ENCODE peak calls at places on chromosome 3, in ten cellular contexts. Q, B, T, E, V, K, Y, L, A and D are unnamed samples.

GRCh38 chr3:10249833-10250232 is 1.6 kb downstream of the TATDN2 start:
- DNase-seq in Q (no peak), B (no peak), T (no peak), E (peak; percentile 72), V (peak; percentile 19), K (no peak), Y (no peak), L (no peak), A (peak; percentile 80), D (no peak)

GRCh38 chr3:178182337-178182761 is 353.9 kb upstream of the KCNMB2 start:
- DNase-seq in Q (no peak), B (no peak), T (no peak), E (no peak), V (peak; percentile 12), K (no peak), Y (no peak), L (no peak), A (no peak), D (no peak)

GRCh38 chr3:138874555-138874898 is 39.8 kb upstream of the PIK3CB start:
- DNase-seq in Q (no peak), B (no peak), T (no peak), E (no peak), V (no peak), K (no peak), Y (no peak), L (no peak), A (no peak), D (no peak)

GRCh38 chr3:100068758-100069345 is 45.4 kb downstream of the FILIP1L start:
- DNase-seq in Q (peak; percentile 79), B (peak; percentile 88), T (peak; percentile 50), E (peak; percentile 75), V (peak; percentile 84), K (peak; percentile 88), Y (peak; percentile 82), L (peak; percentile 47), A (peak; percentile 76), D (no peak)

GRCh38 chr3:140176526-140176925 is 241.5 kb downstream of the CLSTN2 start:
- DNase-seq in Q (no peak), B (no peak), T (no peak), E (no peak), V (peak; percentile 33), K (no peak), Y (no peak), L (no peak), A (peak; percentile 76), D (no peak)

GRCh38 chr3:173065543-173065970 is 75.5 kb downstream of the SPATA16 start:
- DNase-seq in Q (no peak), B (no peak), T (no peak), E (peak; percentile 70), V (peak; percentile 46), K (peak; percentile 26), Y (no peak), L (no peak), A (peak; percentile 55), D (no peak)

GRCh38 chr3:134348524-134348923 is 25.7 kb downstream of the AMOTL2 start:
- DNase-seq in Q (no peak), B (peak; percentile 64), T (no peak), E (peak; percentile 64), V (peak; percentile 85), K (no peak), Y (no peak), L (peak; percentile 48), A (peak; percentile 79), D (no peak)

GRCh38 chr3:107753988-107754387 is 231.2 kb downstream of the BBX start:
- DNase-seq in Q (no peak), B (no peak), T (no peak), E (no peak), V (no peak), K (no peak), Y (no peak), L (no peak), A (peak; percentile 13), D (no peak)

GRCh38 chr3:61157414-61157813 is 93.8 kb downstream of the FHIT start:
- DNase-seq in Q (no peak), B (no peak), T (no peak), E (no peak), V (no peak), K (no peak), Y (no peak), L (no peak), A (no peak), D (no peak)

GRCh38 chr3:17808994-17809393 is 66.6 kb upstream of the TBC1D5 start:
- DNase-seq in Q (no peak), B (no peak), T (no peak), E (peak; percentile 56), V (peak; percentile 63), K (no peak), Y (no peak), L (no peak), A (peak; percentile 56), D (no peak)

GRCh38 chr3:143571548-143571947 is 276.7 kb downstream of the SLC9A9 start:
- DNase-seq in Q (no peak), B (no peak), T (no peak), E (peak; percentile 8), V (peak; percentile 48), K (no peak), Y (no peak), L (no peak), A (peak; percentile 59), D (no peak)

GRCh38 chr3:59246719-59247401 is 197.0 kb upstream of the CFAP20DC start:
- DNase-seq in Q (no peak), B (no peak), T (no peak), E (no peak), V (no peak), K (no peak), Y (no peak), L (no peak), A (peak; percentile 42), D (no peak)

GRCh38 chr3:137761563-137762503 is 2.3 kb upstream of the SOX14 start:
- DNase-seq in Q (no peak), B (no peak), T (no peak), E (no peak), V (peak; percentile 4), K (no peak), Y (no peak), L (no peak), A (no peak), D (no peak)

GRCh38 chr3:197023241-197023997 is 6.2 kb downstream of the MELTF start:
- DNase-seq in Q (no peak), B (no peak), T (no peak), E (no peak), V (no peak), K (no peak), Y (peak; percentile 30), L (no peak), A (no peak), D (no peak)
- H3K4me3 ChIP-seq in Q (no peak overlapping the region), B (no peak overlapping the region), T (no peak overlapping the region), E (no peak overlapping the region), V (no peak overlapping the region), K (no peak overlapping the region), Y (no peak overlapping the region), L (no peak overlapping the region), A (no peak overlapping the region), D (no peak overlapping the region)

GRCh38 chr3:98982336-98982735 is 80.8 kb upstream of the DCBLD2 start:
- DNase-seq in Q (no peak), B (no peak), T (no peak), E (no peak), V (peak; percentile 66), K (no peak), Y (no peak), L (no peak), A (peak; percentile 60), D (no peak)
- H3K4me3 ChIP-seq in Q (no peak overlapping the region), B (no peak overlapping the region), T (no peak overlapping the region), E (peak overlapping the region; percentile 61), V (no peak overlapping the region), K (no peak overlapping the region), Y (no peak overlapping the region), L (no peak overlapping the region), A (peak overlapping the region; percentile 34), D (no peak overlapping the region)

GRCh38 chr3:101631397-101631796 is 45.5 kb downstream of the ZBTB11 start:
- DNase-seq in Q (no peak), B (no peak), T (no peak), E (no peak), V (no peak), K (no peak), Y (no peak), L (no peak), A (no peak), D (no peak)

GRCh38 chr3:101635345-101635744 is 41.6 kb downstream of the ZBTB11 start:
- DNase-seq in Q (no peak), B (no peak), T (no peak), E (no peak), V (no peak), K (no peak), Y (no peak), L (no peak), A (no peak), D (no peak)

GRCh38 chr3:101633186-101633585 is 43.7 kb downstream of the ZBTB11 start:
- DNase-seq in Q (no peak), B (no peak), T (no peak), E (no peak), V (no peak), K (no peak), Y (no peak), L (no peak), A (no peak), D (no peak)

GRCh38 chr3:101634591-101635196 is 42.2 kb downstream of the ZBTB11 start:
- DNase-seq in Q (no peak), B (no peak), T (no peak), E (no peak), V (no peak), K (no peak), Y (no peak), L (no peak), A (no peak), D (no peak)

DNA sequence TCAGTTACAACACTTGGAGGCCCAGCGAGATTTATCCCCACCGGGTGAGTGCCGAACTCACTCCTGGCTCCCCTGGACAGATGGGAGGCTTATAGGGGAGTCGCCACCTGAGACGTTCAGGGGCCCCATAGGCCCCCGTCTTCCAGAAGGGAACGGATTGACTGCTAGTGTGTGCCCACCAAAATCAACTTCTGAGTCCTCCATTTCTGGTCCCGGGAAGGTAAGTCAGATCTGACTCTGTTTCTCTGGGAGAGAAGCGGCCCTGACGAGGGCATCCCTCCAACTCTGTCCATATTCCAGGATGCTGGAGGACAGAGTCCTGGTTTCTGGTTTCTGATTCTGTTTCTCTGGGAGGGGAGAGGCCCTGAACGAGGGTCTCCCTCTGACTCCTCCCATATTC is 44.3 kb downstream of the ZBTB11 start:
- DNase-seq in Q (no peak), B (no peak), T (no peak), E (no peak), V (no peak), K (no peak), Y (no peak), L (no peak), A (no peak), D (no peak)
- H3K4me3 ChIP-seq in Q (no peak overlapping the region), B (no peak overlapping the region), T (no peak overlapping the region), E (no peak overlapping the region), V (no peak overlapping the region), K (no peak overlapping the region), Y (no peak overlapping the region), L (no peak overlapping the region), A (no peak overlapping the region), D (no peak overlapping the region)

GRCh38 chr3:31634485-31634884 is 101.8 kb downstream of the STT3B start:
- DNase-seq in Q (no peak), B (no peak), T (no peak), E (no peak), V (peak; percentile 96), K (no peak), Y (no peak), L (no peak), A (peak; percentile 61), D (no peak)
- H3K4me3 ChIP-seq in Q (no peak overlapping the region), B (no peak overlapping the region), T (no peak overlapping the region), E (no peak overlapping the region), V (no peak overlapping the region), K (no peak overlapping the region), Y (no peak overlapping the region), L (no peak overlapping the region), A (no peak overlapping the region), D (no peak overlapping the region)